ENCODE peak calls at places on chromosomes 2 and 18, in ten cellular contexts. U is heart left ventricle, D is T-helper 1 cell, V is WTC11, G is GM04503, O is AG10803, Z is astrocyte of the cerebellum, X is HuH-7.5, S is HuH-7, R is endothelial cell. I is an unnamed sample.

GRCh38 chr2:219474285-219475060 is 24.2 kb upstream of the GMPPA start:
- DNase-seq in U (no peak), D (no peak), V (no peak), G (no peak), O (no peak), Z (no peak), X (no peak), S (no peak), R (no peak), I (no peak)

GRCh38 chr2:240796543-240797499 is 23.2 kb downstream of the KIF1A start:
- DNase-seq in U (peak), D (no peak), V (no peak), G (no peak), O (no peak), Z (no peak), X (no peak), S (no peak), R (no peak), I (peak)

GRCh38 chr2:214587442-214587841 is 176.6 kb downstream of the VWC2L start:
- DNase-seq in U (no peak), D (no peak), V (peak), G (no peak), O (no peak), Z (no peak), X (no peak), S (peak), R (peak), I (no peak)

GRCh38 chr18:8162797-8163196 is 446.4 kb upstream of the RAB12 start:
- DNase-seq in U (peak), D (no peak), V (no peak), G (no peak), O (no peak), Z (no peak), X (no peak), S (no peak), R (no peak), I (no peak)

GRCh38 chr2:98975611-98976010 is 39.6 kb upstream of the CRACDL start:
- DNase-seq in U (no peak), D (no peak), V (no peak), G (no peak), O (no peak), Z (no peak), X (no peak), S (no peak), R (no peak), I (no peak)

GRCh38 chr18:43393174-43393573 is 115.9 kb upstream of the SYT4 start:
- DNase-seq in U (peak), D (no peak), V (no peak), G (no peak), O (peak), Z (peak), X (no peak), S (no peak), R (no peak), I (no peak)

GRCh38 chr2:1553671-1554295 is 140.5 kb downstream of the TPO start:
- DNase-seq in U (no peak), D (no peak), V (no peak), G (peak), O (peak), Z (peak), X (no peak), S (no peak), R (no peak), I (no peak)

GRCh38 chr2:51553456-51553855 is 521.5 kb upstream of the NRXN1 start:
- DNase-seq in U (no peak), D (no peak), V (no peak), G (no peak), O (peak), Z (no peak), X (no peak), S (no peak), R (no peak), I (no peak)

GRCh38 chr2:51613-52012 is 5.3 kb upstream of the FAM110C start:
- DNase-seq in U (no peak), D (no peak), V (no peak), G (no peak), O (no peak), Z (no peak), X (no peak), S (no peak), R (no peak), I (no peak)

GRCh38 chr2:176184749-176185148 is 3.7 kb upstream of the HOXD1 start:
- DNase-seq in U (no peak), D (no peak), V (no peak), G (no peak), O (no peak), Z (no peak), X (no peak), S (no peak), R (no peak), I (no peak)

GRCh38 chr2:188158337-188159100 is 133.2 kb upstream of the GULP1 start:
- DNase-seq in U (no peak), D (no peak), V (no peak), G (peak), O (peak), Z (no peak), X (no peak), S (no peak), R (no peak), I (no peak)

GRCh38 chr2:233436191-233436581 is 81.9 kb downstream of the DGKD start:
- DNase-seq in U (no peak), D (no peak), V (no peak), G (no peak), O (no peak), Z (no peak), X (no peak), S (no peak), R (no peak), I (no peak)

GRCh38 chr18:35942133-35942532 is 30.3 kb upstream of the RMP24 start:
- DNase-seq in U (no peak), D (no peak), V (no peak), G (no peak), O (no peak), Z (no peak), X (no peak), S (no peak), R (no peak), I (no peak)

GRCh38 chr18:58541789-58542425 is 87.0 kb downstream of the ALPK2 start:
- DNase-seq in U (no peak), D (no peak), V (no peak), G (peak), O (peak), Z (peak), X (no peak), S (no peak), R (no peak), I (no peak)

GRCh38 chr2:216031960-216032689 is 18.8 kb upstream of the MREG start:
- DNase-seq in U (no peak), D (no peak), V (no peak), G (peak), O (peak), Z (peak), X (no peak), S (no peak), R (no peak), I (no peak)

GRCh38 chr2:215658635-215659305 is 222.9 kb upstream of the FN1 start:
- DNase-seq in U (no peak), D (no peak), V (no peak), G (no peak), O (no peak), Z (no peak), X (no peak), S (no peak), R (no peak), I (no peak)

GRCh38 chr2:227267406-227268115 is 57.5 kb upstream of the MFF start:
- DNase-seq in U (peak), D (no peak), V (no peak), G (no peak), O (peak), Z (no peak), X (no peak), S (no peak), R (no peak), I (no peak)

GRCh38 chr2:32484907-32485306 is 128.1 kb downstream of the BIRC6 start:
- DNase-seq in U (no peak), D (no peak), V (no peak), G (peak), O (peak), Z (peak), X (no peak), S (no peak), R (no peak), I (no peak)

GRCh38 chr2:198314559-198315153 is 510.3 kb downstream of the PLCL1 start:
- DNase-seq in U (no peak), D (no peak), V (no peak), G (peak), O (peak), Z (peak), X (no peak), S (no peak), R (no peak), I (no peak)

GRCh38 chr2:128494307-128494639 is 175.6 kb upstream of the HS6ST1 start:
- DNase-seq in U (no peak), D (no peak), V (no peak), G (no peak), O (no peak), Z (no peak), X (no peak), S (no peak), R (no peak), I (no peak)

GRCh38 chr2:196954001-196954400 is 27.5 kb upstream of the PGAP1 start:
- DNase-seq in U (no peak), D (no peak), V (no peak), G (no peak), O (no peak), Z (no peak), X (no peak), S (no peak), R (no peak), I (no peak)

GRCh38 chr2:37590119-37590571 is 81.3 kb downstream of the CDC42EP3 start:
- DNase-seq in U (no peak), D (no peak), V (no peak), G (peak), O (peak), Z (peak), X (no peak), S (no peak), R (no peak), I (peak)

GRCh38 chr2:227822416-227823003 is 8.9 kb downstream of the CCL20 start:
- DNase-seq in U (no peak), D (no peak), V (no peak), G (no peak), O (peak), Z (peak), X (no peak), S (no peak), R (no peak), I (no peak)

GRCh38 chr2:85399183-85399455 is 11.0 kb downstream of the CAPG start:
- DNase-seq in U (no peak), D (no peak), V (no peak), G (no peak), O (no peak), Z (no peak), X (no peak), S (no peak), R (no peak), I (no peak)

GRCh38 chr2:237492137-237492890 is 5.3 kb downstream of the MLPH start:
- DNase-seq in U (no peak), D (no peak), V (no peak), G (no peak), O (no peak), Z (no peak), X (no peak), S (no peak), R (no peak), I (no peak)

GRCh38 chr2:3741867-3742602 is 38.7 kb downstream of the DCDC2C start:
- DNase-seq in U (no peak), D (no peak), V (no peak), G (no peak), O (no peak), Z (no peak), X (no peak), S (no peak), R (no peak), I (no peak)

GRCh38 chr18:58080516-58080915 is 36.5 kb downstream of the NEDD4L start:
- DNase-seq in U (no peak), D (no peak), V (no peak), G (no peak), O (no peak), Z (no peak), X (no peak), S (no peak), R (no peak), I (no peak)

GRCh38 chr2:36570416-36570815 is 27.6 kb downstream of the FEZ2 start:
- DNase-seq in U (no peak), D (no peak), V (no peak), G (no peak), O (no peak), Z (no peak), X (no peak), S (no peak), R (no peak), I (no peak)

GRCh38 chr2:58432491-58433166 is 191.5 kb upstream of the FANCL start:
- DNase-seq in U (no peak), D (no peak), V (no peak), G (no peak), O (no peak), Z (no peak), X (no peak), S (no peak), R (no peak), I (no peak)

GRCh38 chr2:159961005-159961404 is 101.4 kb downstream of the PLA2R1 start:
- DNase-seq in U (no peak), D (no peak), V (no peak), G (no peak), O (peak), Z (no peak), X (no peak), S (no peak), R (no peak), I (no peak)

GRCh38 chr18:35458271-35458670 is 39.5 kb downstream of the INO80C start:
- DNase-seq in U (no peak), D (no peak), V (no peak), G (no peak), O (no peak), Z (no peak), X (no peak), S (no peak), R (no peak), I (no peak)

GRCh38 chr2:157468931-157469708 is 25.2 kb upstream of the CYTIP start:
- DNase-seq in U (no peak), D (no peak), V (no peak), G (peak), O (peak), Z (no peak), X (no peak), S (no peak), R (no peak), I (no peak)

GRCh38 chr2:236862961-236863728 is 222.5 kb upstream of the COPS8 start:
- DNase-seq in U (no peak), D (no peak), V (no peak), G (peak), O (peak), Z (no peak), X (no peak), S (no peak), R (no peak), I (no peak)

GRCh38 chr2:172087780-172088244 is 2.5 kb downstream of the DLX1 start:
- DNase-seq in U (no peak), D (no peak), V (no peak), G (no peak), O (no peak), Z (no peak), X (no peak), S (no peak), R (no peak), I (no peak)

GRCh38 chr2:150878347-150878746 is 383.3 kb downstream of the RBM43 start:
- DNase-seq in U (no peak), D (no peak), V (no peak), G (no peak), O (peak), Z (no peak), X (no peak), S (no peak), R (no peak), I (no peak)

GRCh38 chr2:225270861-225271260 is 128.6 kb upstream of the NYAP2 start:
- DNase-seq in U (no peak), D (no peak), V (no peak), G (no peak), O (peak), Z (peak), X (no peak), S (no peak), R (no peak), I (no peak)

GRCh38 chr18:24421831-24422230 is 4.6 kb upstream of the IMPACT start:
- DNase-seq in U (no peak), D (no peak), V (no peak), G (no peak), O (no peak), Z (no peak), X (no peak), S (no peak), R (no peak), I (no peak)

I was measured in body of pancreas.